ENCODE peak calls at places on chromosome 1, in seven cellular contexts. K is OCI-LY7; W is activated CD4-positive, CD25-positive, alpha-beta regulatory T cell treated with anti-CD3 and anti-CD28 coated beads, Interleukin-2, amount 50 U/mL, for 72 hours; L is globus pallidus; A is central memory CD8-positive, alpha-beta T cell; I is vagina; H is posterior cingulate gyrus. Z is an unnamed sample.

GRCh38 chr1:203450541-203451149 is 25.0 kb upstream of the PRELP start:
- DNase-seq in K (peak; percentile 32), W (no peak), L (no peak), A (no peak), I (no peak), H (no peak), Z (peak; percentile 63)

GRCh38 chr1:109314805-109315204 is 8.0 kb upstream of the MYBPHL start:
- DNase-seq in K (no peak), W (no peak), L (no peak), A (no peak), I (no peak), H (no peak), Z (no peak)

GRCh38 chr1:243505986-243506689 is 250.3 kb downstream of the SDCCAG8 start:
- DNase-seq in K (no peak), W (no peak), L (peak; percentile 60), A (no peak), I (no peak), H (no peak), Z (no peak)

GRCh38 chr1:234848972-234849641 is 239.1 kb upstream of the IRF2BP2 start:
- DNase-seq in K (no peak), W (no peak), L (peak; percentile 55), A (no peak), I (no peak), H (no peak), Z (no peak)

GRCh38 chr1:85581138-85581801 is 709 bp downstream of the CCN1 start:
- DNase-seq in K (no peak), W (no peak), L (no peak), A (no peak), I (no peak), H (peak; percentile 26), Z (no peak)

GRCh38 chr1:119452085-119452484 is 37.1 kb downstream of the HSD3B2 start:
- DNase-seq in K (no peak), W (no peak), L (no peak), A (no peak), I (no peak), H (no peak), Z (no peak)

GRCh38 chr1:62989497-62989896 is 205.6 kb downstream of the ATG4C start:
- DNase-seq in K (no peak), W (no peak), L (peak; percentile 10), A (no peak), I (no peak), H (no peak), Z (no peak)

GRCh38 chr1:117368116-117369108 is 1.2 kb downstream of the MAN1A2 start:
- DNase-seq in K (peak; percentile 63), W (no peak), L (no peak), A (no peak), I (no peak), H (no peak), Z (peak; percentile 91)

Z was measured in Karpas-422.